ENCODE peak calls at places on chromosomes 7 and 10, in six cellular contexts. Q is cardiac muscle cell, F is neuronal stem cell, M is heart right ventricle, R is spleen, V is small intestine. G is an unnamed sample. For H3K4me1, the result is how much of the 10 kb centered on the place peaks cover.

GRCh38 chr10:6056411-6057135 is 5.6 kb downstream of the IL2RA start:
- DNase-seq in M (no peak), V (no peak), F (no peak), Q (no peak), R (no peak), G (no peak)

GRCh38 chr10:69576334-69577011 is 3.3 kb upstream of the NEUROG3 start:
- DNase-seq in Q (no peak), M (no peak), F (no peak), R (no peak), V (no peak), G (no peak)

GRCh38 chr7:93004906-93005305 is 112.9 kb downstream of the SAMD9 start:
- DNase-seq in F (no peak), M (no peak), Q (no peak), R (no peak), V (no peak), G (no peak)

GRCh38 chr7:142463401-142463850 is 205.6 kb upstream of the PRSS58 start:
- DNase-seq in V (no peak), F (no peak), M (no peak), R (no peak), Q (no peak), G (no peak)

GRCh38 chr10:75350791-75351190 is 50.8 kb downstream of the ZNF503 start:
- DNase-seq in R (no peak), M (no peak), V (no peak), F (no peak), Q (peak), G (no peak)

GRCh38 chr7:146683439-146683838 is 566.8 kb downstream of the CNTNAP2 start:
- DNase-seq in M (no peak), R (no peak), Q (no peak), V (no peak), F (no peak), G (no peak)

GRCh38 chr7:28168393-28169158 is 12.0 kb downstream of the JAZF1 start:
- DNase-seq in Q (no peak), M (no peak), R (peak), V (no peak), F (no peak), G (no peak)

GRCh38 chr10:4291995-4292394 is 507.0 kb upstream of the KLF6 start:
- DNase-seq in F (no peak), V (no peak), M (no peak), R (no peak), Q (no peak), G (no peak)

GRCh38 chr7:133691727-133692450 is 435.3 kb upstream of the LRGUK start:
- DNase-seq in Q (peak), R (no peak), M (no peak), V (no peak), F (no peak), G (no peak)

GRCh38 chr7:28733035-28733434 is 225.1 kb downstream of the TRIL start:
- DNase-seq in M (no peak), Q (no peak), V (no peak), R (no peak), F (no peak), G (no peak)

GRCh38 chr7:146090023-146090645 is 26.5 kb upstream of the CNTNAP2 start:
- DNase-seq in F (no peak), M (no peak), Q (peak), R (no peak), V (peak), G (no peak)

GRCh38 chr7:106283831-106284515 is 810 bp downstream of the NAMPT start:
- DNase-seq in R (no peak), F (peak), M (peak), Q (peak), V (peak), G (peak)

GRCh38 chr10:119750391-119751230 is 24.8 kb downstream of the INPP5F start:
- DNase-seq in F (peak), V (peak), Q (peak), R (peak), M (peak), G (peak)

GRCh38 chr10:72796042-72796441 is 97.5 kb upstream of the OIT3 start:
- DNase-seq in R (no peak), F (no peak), V (no peak), Q (peak), M (no peak), G (no peak)

GRCh38 chr7:43105521-43106120 is 6.8 kb upstream of the HECW1 start:
- DNase-seq in R (no peak), V (no peak), F (no peak), Q (no peak), M (no peak), G (no peak)

GRCh38 chr10:51389415-51390342 is 309.7 kb downstream of the CSTF2T start:
- DNase-seq in V (peak), Q (peak), F (peak), M (peak), R (no peak), G (peak)

GRCh38 chr7:91357379-91357778 is 93.1 kb downstream of the FZD1 start:
- DNase-seq in Q (no peak), V (no peak), M (no peak), F (no peak), R (no peak), G (no peak)

GRCh38 chr7:22823142-22823497 is 471 bp upstream of the TOMM7 start:
- DNase-seq in V (no peak), R (no peak), F (no peak), M (no peak), Q (no peak), G (no peak)

GRCh38 chr7:22586806-22587180 is 86.8 kb upstream of the STEAP1B start:
- DNase-seq in Q (peak), M (no peak), V (no peak), R (no peak), F (no peak), G (no peak)

GRCh38 chr7:38716397-38716796 is 85.2 kb upstream of the AMPH start:
- DNase-seq in M (no peak), Q (no peak), F (no peak), R (no peak), V (no peak), G (no peak)

GRCh38 chr10:112526906-112527305 is 79.9 kb downstream of the VTI1A start:
- DNase-seq in Q (no peak), V (no peak), R (peak), F (peak), M (no peak), G (no peak)

GRCh38 chr7:93013471-93014061 is 104.2 kb downstream of the SAMD9 start:
- DNase-seq in R (no peak), V (no peak), M (no peak), F (no peak), Q (no peak), G (no peak)

GRCh38 chr10:34160595-34160994 is 654.5 kb downstream of the PARD3 start:
- DNase-seq in M (no peak), V (no peak), Q (no peak), R (no peak), F (no peak), G (no peak)

GRCh38 chr10:77695186-77695585 is 57.6 kb upstream of the KCNMA1 start:
- DNase-seq in R (no peak), F (no peak), Q (no peak), V (no peak), M (no peak), G (no peak)
- H3K4me1 ChIP-seq in R (under half), F (under half), Q (under half), V (under half), M (under half), G (under half)

GRCh38 chr7:130951976-130952313 is 217.9 kb upstream of the KLF14 start:
- DNase-seq in V (no peak), Q (no peak), F (no peak), R (no peak), M (no peak), G (no peak)

GRCh38 chr7:130950741-130951140 is 216.7 kb upstream of the KLF14 start:
- DNase-seq in M (no peak), F (no peak), V (no peak), R (no peak), Q (no peak), G (no peak)

GRCh38 chr7:130953193-130953592 is 219.2 kb upstream of the KLF14 start:
- DNase-seq in F (no peak), R (no peak), M (no peak), Q (no peak), V (no peak), G (no peak)

GRCh38 chr7:130951303-130951975 is 217.4 kb upstream of the KLF14 start:
- DNase-seq in M (no peak), V (no peak), F (no peak), R (no peak), Q (no peak), G (no peak)

GRCh38 chr7:130952477-130952876 is 218.5 kb upstream of the KLF14 start:
- DNase-seq in V (no peak), M (no peak), F (no peak), R (no peak), Q (no peak), G (no peak)
- H3K4me1 ChIP-seq in V (under half), M (under half), F (under half), R (half or more), Q (under half), G (half or more)

DNA sequence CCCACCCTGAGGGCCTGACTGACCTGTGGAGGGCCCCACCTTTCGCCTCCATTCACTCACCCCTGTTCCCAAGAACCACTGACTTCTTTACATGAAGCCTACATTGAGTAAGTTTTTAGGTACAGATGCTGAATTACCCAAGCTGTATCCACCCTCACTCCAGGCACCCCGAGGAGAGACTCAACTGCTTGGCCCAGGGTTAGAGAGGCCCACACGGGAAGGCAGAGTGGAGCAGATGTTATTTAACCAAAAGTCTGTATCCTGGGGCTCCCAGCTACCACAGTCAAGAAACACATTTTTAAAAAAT is 213.1 kb upstream of the FRMD4A start:
- DNase-seq in Q (no peak), V (no peak), M (no peak), F (no peak), R (no peak), G (no peak)
- H3K4me1 ChIP-seq in Q (under half), V (under half), M (under half), F (under half), R (under half), G (under half)

GRCh38 chr10:110872984-110873569 is 1.3 kb downstream of the PDCD4 start:
- DNase-seq in Q (peak), M (no peak), V (no peak), F (no peak), R (no peak), G (no peak)
- H3K4me1 ChIP-seq in Q (under half), M (under half), V (under half), F (under half), R (half or more), G (half or more)